ENCODE peak calls at places on chromosomes 12 and 14, in five cellular contexts. Z is psoas muscle, F is mammary epithelial cell, U is suprapubic skin, V is HCT116. C is an unnamed sample.

GRCh38 chr12:85835417-85835809 is 796 bp downstream of the RASSF9 start:
- DNase-seq in V (no peak), U (no peak), F (peak; percentile 18), Z (no peak), C (no peak)

GRCh38 chr12:115553622-115554021 is 723.9 kb downstream of the MED13L start:
- DNase-seq in F (no peak), U (no peak), V (no peak), Z (no peak), C (no peak)

GRCh38 chr12:79162948-79163347 is 298.4 kb downstream of the SYT1 start:
- DNase-seq in Z (no peak), F (no peak), V (no peak), U (no peak), C (no peak)

GRCh38 chr14:87066221-87066817 is 926.7 kb downstream of the GALC start:
- DNase-seq in V (no peak), U (no peak), Z (no peak), F (peak; percentile 27), C (no peak)

GRCh38 chr12:76984566-76984965 is 80.8 kb downstream of the E2F7 start:
- DNase-seq in V (no peak), U (no peak), Z (no peak), F (no peak), C (no peak)

GRCh38 chr12:103799504-103800251 is 41.4 kb downstream of the NT5DC3 start:
- DNase-seq in V (no peak), F (peak; percentile 95), U (no peak), Z (no peak), C (no peak)

GRCh38 chr12:109053382-109054123 is 1.2 kb downstream of the USP30 start:
- DNase-seq in Z (no peak), V (no peak), U (no peak), F (peak; percentile 4), C (no peak)

GRCh38 chr14:94129111-94129757 is at the start of gene IFI27L2:
- DNase-seq in U (peak; percentile 86), F (peak; percentile 87), V (peak; percentile 59), Z (peak; percentile 88), C (peak; percentile 55)

GRCh38 chr14:92397839-92398564 is 75.0 kb downstream of the SLC24A4 start:
- DNase-seq in Z (no peak), U (no peak), V (no peak), F (no peak), C (no peak)

GRCh38 chr14:92401561-92401960 is 78.6 kb downstream of the SLC24A4 start:
- DNase-seq in V (no peak), Z (no peak), U (no peak), F (no peak), C (no peak)

GRCh38 chr14:92392726-92393125 is 69.8 kb downstream of the SLC24A4 start:
- DNase-seq in V (no peak), F (no peak), U (no peak), Z (no peak), C (no peak)

GRCh38 chr14:92400579-92401444 is 77.8 kb downstream of the SLC24A4 start:
- DNase-seq in Z (no peak), V (no peak), F (no peak), U (no peak), C (no peak)

DNA sequence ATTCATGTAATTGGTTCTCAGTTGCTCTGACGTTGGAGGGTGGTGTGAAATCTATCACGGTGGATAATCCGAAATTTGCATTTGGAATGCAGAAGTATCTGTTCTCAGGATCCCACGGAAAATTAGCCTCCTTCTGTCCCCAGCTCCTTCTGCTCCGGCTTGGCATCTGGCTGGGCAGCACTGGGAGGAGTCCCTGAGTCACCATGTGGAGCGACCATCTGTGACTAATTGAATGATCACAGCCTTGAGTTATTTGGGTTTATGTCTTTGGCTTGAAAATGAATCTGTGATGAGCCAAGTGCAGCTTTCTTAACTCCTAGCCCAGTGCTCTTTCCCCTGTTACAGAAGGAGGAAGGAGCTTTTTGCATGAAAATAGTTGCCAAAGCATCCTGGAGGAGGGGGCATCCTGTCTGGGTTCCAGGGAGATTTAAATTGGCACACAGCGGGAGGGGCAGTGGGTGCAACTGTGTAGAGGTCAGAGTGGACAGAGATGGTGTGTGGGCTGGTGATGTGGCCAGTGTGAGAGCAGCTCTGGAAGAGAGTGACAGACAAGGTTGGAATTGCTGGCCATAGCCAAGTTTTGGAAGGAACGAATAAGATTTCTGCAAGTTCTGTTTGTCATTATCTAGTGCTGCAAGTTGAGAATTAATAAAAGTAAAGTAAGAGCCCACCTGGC is 74.3 kb downstream of the SLC24A4 start:
- DNase-seq in U (no peak), Z (no peak), V (peak; percentile 26), F (peak; percentile 72), C (no peak)
- H3K27me3 ChIP-seq in U (no peaks in the 10 kb centered on the region), Z (no peaks in the 10 kb centered on the region), V (no peaks in the 10 kb centered on the region), F (no peaks in the 10 kb centered on the region), C (no peaks in the 10 kb centered on the region)

GRCh38 chr14:97524579-97525319 is 727.6 kb downstream of the VRK1 start:
- DNase-seq in Z (no peak), U (no peak), V (no peak), F (no peak), C (no peak)
- H3K4me1 ChIP-seq in Z (no peaks in the 10 kb centered on the region), U (no peaks in the 10 kb centered on the region), V (peaks cover 2% of the 10 kb centered on the region), F (no peaks in the 10 kb centered on the region), C (no peaks in the 10 kb centered on the region)

DNA sequence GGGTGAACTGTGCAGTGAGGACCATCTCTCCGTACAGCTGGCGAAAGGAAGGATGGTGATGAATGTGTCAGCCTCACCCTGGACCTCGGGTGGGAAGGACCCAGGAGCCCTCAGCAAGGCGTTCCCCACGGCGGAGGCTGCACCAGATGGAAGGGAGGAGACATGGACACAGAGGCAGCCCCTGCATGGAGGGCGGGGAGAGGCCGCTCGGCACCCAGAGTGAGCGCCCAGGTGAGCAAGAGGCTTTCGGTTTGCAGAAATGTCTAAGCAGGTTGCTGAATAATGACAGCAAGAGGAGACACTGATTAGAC is 109.9 kb downstream of the PIWIL1 start:
- DNase-seq in U (no peak), V (no peak), F (no peak), Z (no peak), C (no peak)
- H3K27me3 ChIP-seq in U (no peaks in the 10 kb centered on the region), V (no peaks in the 10 kb centered on the region), F (no peaks in the 10 kb centered on the region), Z (peaks cover 4% of the 10 kb centered on the region), C (no peaks in the 10 kb centered on the region)

DNA sequence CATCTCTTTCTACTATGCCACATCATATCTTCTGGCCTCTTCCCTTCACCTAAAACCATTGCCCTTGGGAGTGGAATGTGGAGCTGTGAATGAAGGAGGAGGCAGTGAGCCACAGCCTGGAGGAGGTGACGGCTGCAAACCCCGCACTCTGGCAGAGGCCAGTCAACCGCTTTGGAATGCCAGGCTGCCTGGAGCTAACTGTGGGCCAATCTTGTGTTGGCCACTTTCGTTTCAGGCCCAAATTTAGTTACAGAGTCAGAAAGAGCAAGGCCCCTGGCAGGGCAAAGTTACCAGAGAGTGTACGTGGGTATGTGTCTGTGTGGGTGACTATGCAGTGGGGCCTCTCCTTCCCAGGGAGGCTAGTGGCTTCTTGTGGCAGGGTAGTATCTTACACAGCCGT is 40.1 kb downstream of the CACNA1C start:
- DNase-seq in Z (no peak), F (peak; percentile 12), V (no peak), U (no peak), C (no peak)
- H3K4me1 ChIP-seq in Z (no peaks in the 10 kb centered on the region), F (peaks cover 20% of the 10 kb centered on the region), V (no peaks in the 10 kb centered on the region), U (no peaks in the 10 kb centered on the region), C (peaks cover 13% of the 10 kb centered on the region)

DNA sequence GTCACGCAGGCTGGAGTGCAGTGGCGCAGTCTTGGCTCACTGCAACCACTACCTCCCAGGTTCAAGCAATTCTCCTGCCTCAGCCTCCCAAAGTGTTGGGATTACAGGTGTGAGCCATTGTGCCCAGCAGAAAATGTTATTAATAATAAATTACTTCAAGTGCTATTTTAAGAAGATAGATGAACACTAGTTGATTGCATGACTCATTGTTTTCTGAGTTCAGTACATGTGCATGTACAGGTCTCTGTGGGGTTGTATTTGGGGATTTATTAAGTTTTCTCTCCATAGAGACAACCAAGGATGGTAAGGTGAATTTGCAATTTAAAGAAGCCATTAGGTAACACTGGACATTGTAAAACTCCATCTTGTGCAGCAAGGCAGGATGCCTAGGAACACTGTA is 49.4 kb upstream of the TMPO start:
- DNase-seq in V (no peak), Z (no peak), F (no peak), U (no peak), C (no peak)
- H3K27me3 ChIP-seq in V (no peaks in the 10 kb centered on the region), Z (no peaks in the 10 kb centered on the region), F (no peaks in the 10 kb centered on the region), U (no peaks in the 10 kb centered on the region), C (no peaks in the 10 kb centered on the region)

C was measured in lung.